ENCODE peak calls at places on chromosomes 11 and 22, in six cellular contexts. M is fibroblast of pulmonary artery, O is progenitor cell of endocrine pancreas, D is coronary artery, Z is tibial nerve, C is AG10803. T is an unnamed sample.

GRCh38 chr11:98207086-98207485 is 813.7 kb upstream of the CNTN5 start:
- DNase-seq in M (no peak), O (no peak), D (no peak), Z (no peak), C (no peak), T (no peak)

GRCh38 chr11:130315354-130315970 is 745 bp upstream of the ZBTB44 start:
- DNase-seq in M (no peak), O (peak; percentile 32), D (peak; percentile 73), Z (peak; percentile 4), C (no peak), T (no peak)

GRCh38 chr11:38014405-38014804 is 1416.4 kb upstream of the RAG2 start:
- DNase-seq in M (peak; percentile 89), O (no peak), D (no peak), Z (peak; percentile 25), C (peak; percentile 8), T (peak; percentile 42)

GRCh38 chr11:9726313-9727022 is 62.6 kb downstream of the SWAP70 start:
- DNase-seq in M (peak; percentile 59), O (no peak), D (no peak), Z (no peak), C (peak; percentile 34), T (no peak)

GRCh38 chr11:12915093-12915492 is 94.0 kb upstream of the RASSF10 start:
- DNase-seq in M (no peak), O (no peak), D (no peak), Z (no peak), C (no peak), T (no peak)

GRCh38 chr11:44159848-44160721 is 64.6 kb downstream of the EXT2 start:
- DNase-seq in M (no peak), O (no peak), D (no peak), Z (no peak), C (no peak), T (no peak)

GRCh38 chr11:721347-721912 is 15.4 kb downstream of the EPS8L2 start:
- DNase-seq in M (no peak), O (no peak), D (no peak), Z (no peak), C (no peak), T (no peak)

GRCh38 chr11:117663389-117663788 is 133.6 kb downstream of the DSCAML1 start:
- DNase-seq in M (no peak), O (no peak), D (no peak), Z (no peak), C (no peak), T (no peak)

GRCh38 chr11:9277176-9277575 is 12.0 kb upstream of the DENND5A start:
- DNase-seq in M (no peak), O (no peak), D (no peak), Z (no peak), C (no peak), T (no peak)

GRCh38 chr22:27594020-27594419 is 207.5 kb downstream of the MN1 start:
- DNase-seq in M (no peak), O (no peak), D (no peak), Z (no peak), C (no peak), T (no peak)

GRCh38 chr11:134402910-134403309 is 9.1 kb downstream of the B3GAT1 start:
- DNase-seq in M (no peak), O (no peak), D (no peak), Z (no peak), C (no peak), T (no peak)

GRCh38 chr22:30219049-30219448 is 27.5 kb downstream of the LIF start:
- DNase-seq in M (no peak), O (no peak), D (no peak), Z (no peak), C (no peak), T (no peak)
- TF ChIP-seq CTCF in M (no peak), O (peak; percentile 38), D (no peak), Z (no peak), C (peak; percentile 23), T (peak; percentile 40)

GRCh38 chr11:91156041-91156440 is 933.2 kb upstream of the CHORDC1 start:
- DNase-seq in M (no peak), O (no peak), D (no peak), Z (no peak), C (no peak), T (peak; percentile 36)

GRCh38 chr11:91158901-91159537 is 936.2 kb upstream of the CHORDC1 start:
- DNase-seq in M (peak; percentile 21), O (no peak), D (no peak), Z (no peak), C (no peak), T (no peak)

GRCh38 chr11:91163619-91164451 is 941.0 kb upstream of the CHORDC1 start:
- DNase-seq in M (peak; percentile 57), O (no peak), D (no peak), Z (no peak), C (no peak), T (peak; percentile 48)

GRCh38 chr11:91160661-91161060 is 937.8 kb upstream of the CHORDC1 start:
- DNase-seq in M (no peak), O (no peak), D (no peak), Z (no peak), C (no peak), T (no peak)

DNA sequence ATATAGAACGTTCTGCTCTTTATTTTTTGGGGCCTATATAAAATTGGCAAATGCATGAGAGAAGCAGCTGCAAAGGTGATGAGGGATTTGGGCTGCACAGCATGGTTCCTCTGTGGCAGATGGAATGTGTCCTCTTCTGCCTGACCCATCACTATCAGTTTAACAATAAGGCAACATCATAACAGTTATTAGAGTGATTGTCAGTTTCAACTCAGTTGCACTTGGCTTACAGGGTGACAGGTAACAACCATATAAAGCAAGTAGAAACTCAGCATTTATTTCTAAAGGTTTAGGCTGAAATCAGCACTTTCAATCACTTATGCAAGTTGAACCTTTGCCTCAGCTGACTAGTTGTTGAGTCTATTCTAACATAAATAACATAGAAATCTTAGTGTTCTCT is 935.4 kb upstream of the CHORDC1 start:
- DNase-seq in M (no peak), O (no peak), D (no peak), Z (no peak), C (no peak), T (no peak)
- TF ChIP-seq CTCF in M (no peak), O (no peak), D (no peak), Z (no peak), C (no peak), T (no peak)

DNA sequence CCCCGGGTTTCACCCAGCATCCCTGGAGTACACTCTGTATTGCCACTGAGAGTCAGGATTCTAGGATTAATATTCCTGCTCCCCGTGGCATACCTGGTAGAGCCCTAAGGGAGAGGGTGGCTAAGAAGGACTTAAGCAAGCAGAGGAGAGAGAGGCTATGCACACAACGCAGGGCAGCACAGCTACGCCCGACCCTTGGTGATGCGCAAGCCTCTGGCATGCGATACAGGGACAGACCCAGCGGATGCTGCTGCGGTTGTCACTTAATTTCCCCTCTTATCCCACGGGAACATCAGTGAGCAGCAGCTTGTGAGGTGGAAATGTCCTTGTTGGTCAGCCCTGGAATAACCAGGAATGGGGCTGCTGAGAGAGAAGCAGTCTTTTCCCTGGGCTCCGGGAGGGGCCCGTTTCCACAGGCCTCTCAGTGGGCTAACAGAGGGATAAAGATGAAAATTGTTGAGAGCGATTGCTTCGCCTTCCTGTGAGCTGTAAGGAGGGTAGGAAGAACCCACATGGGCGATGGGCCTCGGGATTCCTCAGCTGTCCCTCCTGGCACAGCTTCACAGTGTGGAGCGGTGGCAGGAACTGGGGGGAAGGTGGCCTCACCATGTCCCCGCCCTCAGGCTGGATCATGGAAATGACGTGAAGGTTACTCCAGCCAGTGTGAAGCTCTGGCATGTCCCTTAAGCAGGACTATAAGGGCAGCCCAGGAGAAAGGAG is 48.4 kb upstream of the RAB1B start:
- DNase-seq in M (no peak), O (no peak), D (peak; percentile 46), Z (no peak), C (no peak), T (no peak)
- TF ChIP-seq CTCF in M (no peak), O (no peak), D (no peak), Z (no peak), C (no peak), T (no peak)

GRCh38 chr22:44003776-44004460 is 20.2 kb upstream of the PARVB start:
- DNase-seq in M (no peak), O (no peak), D (no peak), Z (no peak), C (no peak), T (no peak)
- TF ChIP-seq CTCF in M (peak; percentile 29), O (no peak), D (no peak), Z (no peak), C (no peak), T (peak; percentile 49)

DNA sequence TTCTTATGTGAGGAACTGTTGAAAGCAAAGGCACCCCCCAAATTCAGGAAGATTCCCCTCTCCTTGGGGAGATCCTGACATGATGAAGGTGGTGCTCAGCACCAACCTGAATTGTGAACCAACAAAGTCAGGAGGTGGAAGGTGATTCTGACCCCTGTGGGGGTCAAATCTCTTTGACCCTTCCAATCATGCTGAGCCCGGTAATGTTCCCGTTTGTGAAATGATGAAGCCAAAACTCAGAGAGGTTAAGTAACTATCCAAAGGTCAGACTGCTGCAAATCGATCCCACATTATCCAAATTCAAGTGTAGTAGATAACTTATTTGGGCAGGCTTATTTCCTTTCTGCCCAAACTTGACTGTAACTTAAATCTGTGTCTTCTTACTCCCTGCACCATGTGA is 19.1 kb downstream of the SERPING1 start:
- DNase-seq in M (no peak), O (no peak), D (no peak), Z (no peak), C (no peak), T (no peak)
- TF ChIP-seq CTCF in M (no peak), O (no peak), D (no peak), Z (no peak), C (no peak), T (no peak)

T was measured in retinal pigment epithelial cell.